ENCODE peak calls at places on chromosomes 2 and 18, in seven cellular contexts. O is stomach, U is BJ, P is tibial artery, R is right atrium auricular region, D is Peyer's patch, J is GM23338. X is an unnamed sample.

GRCh38 chr2:170026361-170026760 is 151.6 kb upstream of the MYO3B start:
- DNase-seq in O (no peak), U (no peak), P (no peak), R (no peak), D (no peak), J (no peak), X (no peak)

GRCh38 chr2:84881581-84882414 is 914 bp upstream of the TRABD2A start:
- DNase-seq in O (peak; percentile 83), U (no peak), P (peak; percentile 76), R (peak; percentile 85), D (peak; percentile 96), J (peak; percentile 96), X (peak; percentile 82)

GRCh38 chr2:48906640-48907039 is 151.1 kb upstream of the LHCGR start:
- DNase-seq in O (no peak), U (no peak), P (peak; percentile 28), R (no peak), D (no peak), J (no peak), X (no peak)

GRCh38 chr2:174336403-174337336 is 1.9 kb downstream of the SP9 start:
- DNase-seq in O (no peak), U (no peak), P (no peak), R (no peak), D (peak; percentile 64), J (peak; percentile 75), X (peak; percentile 75)

GRCh38 chr2:230908595-230909191 is 16.3 kb downstream of the GPR55 start:
- DNase-seq in O (peak; percentile 23), U (peak; percentile 51), P (no peak), R (no peak), D (peak; percentile 69), J (no peak), X (no peak)

GRCh38 chr18:70499218-70499691 is 210.4 kb downstream of the SOCS6 start:
- DNase-seq in O (no peak), U (no peak), P (no peak), R (no peak), D (peak; percentile 46), J (peak; percentile 6), X (no peak)

GRCh38 chr2:169693344-169693743 is 861 bp downstream of the CFAP210 start:
- DNase-seq in O (no peak), U (no peak), P (no peak), R (no peak), D (no peak), J (peak; percentile 4), X (no peak)

GRCh38 chr2:70907130-70907756 is 28.5 kb upstream of the ATP6V1B1 start:
- DNase-seq in O (peak; percentile 24), U (no peak), P (no peak), R (peak; percentile 50), D (peak; percentile 44), J (peak; percentile 59), X (no peak)

GRCh38 chr2:215619022-215619958 is 183.4 kb upstream of the FN1 start:
- DNase-seq in O (no peak), U (no peak), P (no peak), R (no peak), D (no peak), J (peak; percentile 45), X (no peak)

GRCh38 chr2:202432776-202433175 is 56.6 kb downstream of the BMPR2 start:
- DNase-seq in O (no peak), U (no peak), P (no peak), R (no peak), D (no peak), J (no peak), X (no peak)

GRCh38 chr2:230203110-230203676 is 16.6 kb downstream of the SP110 start:
- DNase-seq in O (peak; percentile 30), U (no peak), P (no peak), R (no peak), D (peak; percentile 85), J (no peak), X (no peak)

GRCh38 chr2:120109186-120110061 is 96.5 kb downstream of the EPB41L5 start:
- DNase-seq in O (no peak), U (no peak), P (no peak), R (no peak), D (no peak), J (no peak), X (no peak)

GRCh38 chr18:58416704-58417683 is 211.9 kb downstream of the ALPK2 start:
- DNase-seq in O (no peak), U (no peak), P (no peak), R (no peak), D (no peak), J (no peak), X (no peak)

DNA sequence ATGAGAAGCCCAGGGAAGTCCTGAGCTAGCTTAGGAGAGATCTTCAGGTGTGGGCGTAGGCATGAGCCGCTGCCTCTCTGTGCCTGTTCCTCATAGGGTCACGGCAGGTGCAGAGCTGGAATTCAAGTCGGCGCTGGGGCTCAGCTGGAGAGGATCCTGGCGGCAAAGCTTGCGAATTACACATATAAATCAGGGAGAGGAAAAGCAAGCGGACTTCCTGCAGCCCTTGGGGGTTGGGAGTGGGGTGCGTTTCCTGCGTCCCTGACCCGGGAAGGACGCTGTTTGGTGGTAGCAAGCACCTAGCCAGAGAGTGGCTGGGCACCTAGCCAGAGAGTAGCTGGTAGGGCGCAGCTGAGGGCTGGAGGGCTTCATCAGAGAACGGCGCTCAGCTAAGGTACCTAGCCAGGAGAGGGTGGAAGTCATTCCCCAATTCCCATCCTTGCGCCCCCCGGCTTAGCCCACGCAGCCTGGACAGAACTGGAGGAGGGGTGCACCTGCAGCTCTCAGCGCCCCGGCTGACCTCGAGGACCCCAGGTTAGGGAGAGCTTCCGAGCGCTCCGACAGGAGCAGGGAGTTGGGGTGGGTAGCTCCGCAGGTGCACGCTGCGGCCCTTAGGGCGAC is 459 bp upstream of the EFR3B start:
- DNase-seq in O (peak; percentile 69), U (no peak), P (peak; percentile 29), R (peak; percentile 61), D (peak; percentile 66), J (peak; percentile 94), X (peak; percentile 77)
- TF ChIP-seq CTCF in O (no peak), U (peak; percentile 40), P (no peak), R (no peak), D (no peak), J (peak; percentile 41), X (no peak)

DNA sequence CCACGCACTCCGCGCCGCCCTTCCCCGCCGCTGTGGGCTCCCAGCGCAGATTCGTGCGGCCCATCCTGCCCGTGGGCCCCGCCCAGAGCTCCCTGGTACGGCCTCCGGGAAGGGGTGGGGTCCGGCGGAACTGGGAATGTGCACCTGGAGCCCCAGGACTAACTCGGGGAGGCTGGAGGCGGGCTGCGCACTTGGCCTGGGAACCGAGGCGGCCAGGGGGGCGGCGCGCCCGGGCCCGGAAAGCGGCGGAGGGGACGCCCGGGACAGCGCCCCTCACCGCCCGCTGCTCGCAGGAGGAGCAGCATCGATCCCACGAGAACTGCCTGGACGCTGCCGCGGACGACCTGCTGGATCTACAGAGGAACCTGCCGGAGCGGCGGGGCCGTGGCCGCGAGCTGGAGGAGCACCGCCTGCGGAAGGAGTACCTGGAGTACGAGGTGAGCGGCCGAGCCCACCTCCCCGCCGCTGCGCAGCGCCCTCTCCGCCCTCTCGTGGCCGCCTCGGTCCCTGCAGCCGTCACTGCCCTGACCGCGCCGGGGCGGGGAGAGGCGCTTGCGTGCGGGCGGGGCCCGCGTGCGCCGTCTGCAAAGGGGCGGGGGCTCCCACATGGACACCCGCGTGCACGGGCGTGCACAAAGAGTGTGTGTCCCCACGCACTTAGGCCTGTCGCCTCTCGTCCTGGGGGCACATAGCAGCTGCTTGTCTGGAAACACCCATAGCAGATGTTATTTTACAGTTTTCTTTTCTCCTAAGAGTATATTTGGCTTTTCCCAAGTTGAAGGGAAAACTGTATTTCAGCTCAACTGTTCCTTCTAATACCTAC is 25.2 kb downstream of the PSD4 start:
- DNase-seq in O (peak; percentile 89), U (no peak), P (peak; percentile 51), R (peak; percentile 81), D (peak; percentile 88), J (peak; percentile 89), X (peak; percentile 92)
- H3K36me3 ChIP-seq in O (peaks cover 65% of the 10 kb centered on the region), U (no peaks in the 10 kb centered on the region), P (peaks cover 6% of the 10 kb centered on the region), R (no peaks in the 10 kb centered on the region), D (peaks cover 62% of the 10 kb centered on the region), J (no peaks in the 10 kb centered on the region), X (no peaks in the 10 kb centered on the region)

GRCh38 chr2:225274751-225275150 is 124.8 kb upstream of the NYAP2 start:
- DNase-seq in O (no peak), U (no peak), P (no peak), R (no peak), D (no peak), J (no peak), X (no peak)

GRCh38 chr2:225275443-225275842 is 124.1 kb upstream of the NYAP2 start:
- DNase-seq in O (no peak), U (no peak), P (no peak), R (no peak), D (no peak), J (no peak), X (no peak)

GRCh38 chr2:225272173-225272572 is 127.3 kb upstream of the NYAP2 start:
- DNase-seq in O (no peak), U (no peak), P (no peak), R (no peak), D (no peak), J (no peak), X (no peak)

GRCh38 chr2:225270861-225271260 is 128.6 kb upstream of the NYAP2 start:
- DNase-seq in O (no peak), U (no peak), P (no peak), R (no peak), D (peak; percentile 47), J (peak; percentile 9), X (no peak)

GRCh38 chr2:225270053-225270452 is 129.5 kb upstream of the NYAP2 start:
- DNase-seq in O (no peak), U (no peak), P (no peak), R (no peak), D (no peak), J (no peak), X (no peak)
- H3K4me3 ChIP-seq in O (no peak overlapping the region), U (no peak overlapping the region), P (no peak overlapping the region), R (no peak overlapping the region), D (no peak overlapping the region), J (no peak overlapping the region), X (no peak overlapping the region)

GRCh38 chr2:2232167-2232566 is 98.9 kb downstream of the MYT1L start:
- DNase-seq in O (peak; percentile 35), U (no peak), P (no peak), R (no peak), D (no peak), J (no peak), X (peak; percentile 45)

GRCh38 chr2:2233171-2233826 is 97.8 kb downstream of the MYT1L start:
- DNase-seq in O (no peak), U (no peak), P (no peak), R (no peak), D (no peak), J (no peak), X (no peak)

GRCh38 chr2:2226326-2226725 is 104.7 kb downstream of the MYT1L start:
- DNase-seq in O (no peak), U (no peak), P (no peak), R (no peak), D (no peak), J (no peak), X (no peak)

GRCh38 chr2:2234398-2234797 is 96.7 kb downstream of the MYT1L start:
- DNase-seq in O (no peak), U (no peak), P (no peak), R (no peak), D (no peak), J (peak; percentile 10), X (no peak)

GRCh38 chr2:2229898-2230817 is 100.9 kb downstream of the MYT1L start:
- DNase-seq in O (no peak), U (no peak), P (no peak), R (no peak), D (no peak), J (no peak), X (peak; percentile 63)
- TF ChIP-seq CTCF in O (no peak), U (peak; percentile 11), P (no peak), R (no peak), D (no peak), J (peak; percentile 41), X (no peak)

GRCh38 chr2:96354492-96354891 is 18.9 kb downstream of the NCAPH start:
- DNase-seq in O (no peak), U (no peak), P (no peak), R (no peak), D (no peak), J (no peak), X (no peak)
- H3K36me3 ChIP-seq in O (peaks cover 21% of the 10 kb centered on the region), U (no peaks in the 10 kb centered on the region), P (no peaks in the 10 kb centered on the region), R (no peaks in the 10 kb centered on the region), D (no peaks in the 10 kb centered on the region), J (peaks cover 55% of the 10 kb centered on the region), X (no peaks in the 10 kb centered on the region)